ENCODE peak calls at places on chromosomes 3 and 15, in four cellular contexts. E is AG08396; F is stomach; V is stimulated activated naive CD4-positive, alpha-beta T cell. T is an unnamed sample.

GRCh38 chr3:3615533-3615932 is 183.7 kb upstream of the LRRN1 start:
- DNase-seq in E (no peak), F (no peak), V (no peak), T (no peak)

GRCh38 chr3:180913582-180914404 is 1.3 kb downstream of the FXR1 start:
- DNase-seq in E (no peak), F (no peak), V (no peak), T (no peak)

GRCh38 chr3:143471705-143472104 is 352.1 kb downstream of the CHST2 start:
- DNase-seq in E (no peak), F (no peak), V (no peak), T (no peak)

GRCh38 chr3:59772416-59773408 is 722.9 kb upstream of the CFAP20DC start:
- DNase-seq in E (no peak), F (no peak), V (peak; percentile 19), T (no peak)

GRCh38 chr15:78808550-78808949 is 2.7 kb downstream of the ADAMTS7 start:
- DNase-seq in E (peak; percentile 56), F (no peak), V (no peak), T (peak; percentile 45)

GRCh38 chr3:174413057-174413912 is 445.8 kb upstream of the NAALADL2 start:
- DNase-seq in E (no peak), F (no peak), V (no peak), T (no peak)

GRCh38 chr3:104132566-104132997 is 1234.1 kb upstream of the ALCAM start:
- DNase-seq in E (no peak), F (no peak), V (no peak), T (no peak)

GRCh38 chr15:51724673-51725072 is 12.8 kb downstream of the LYSMD2 start:
- DNase-seq in E (no peak), F (no peak), V (no peak), T (no peak)

GRCh38 chr3:196949750-196950149 is 7.4 kb upstream of the NCBP2 start:
- DNase-seq in E (no peak), F (no peak), V (no peak), T (no peak)

GRCh38 chr3:188712257-188712924 is 459.4 kb upstream of the TPRG1 start:
- DNase-seq in E (peak; percentile 50), F (no peak), V (no peak), T (peak; percentile 20)

GRCh38 chr15:66564136-66565041 is 1.4 kb downstream of the LCTL start:
- DNase-seq in E (no peak), F (no peak), V (no peak), T (no peak)

GRCh38 chr15:29570121-29570930 is 251.9 kb downstream of the TJP1 start:
- DNase-seq in E (peak; percentile 29), F (no peak), V (no peak), T (peak; percentile 35)

GRCh38 chr3:194571491-194571941 is 61.7 kb downstream of the TMEM44 start:
- DNase-seq in E (no peak), F (no peak), V (no peak), T (no peak)

GRCh38 chr3:57078366-57079220 is 18.1 kb downstream of the SPATA12 start:
- DNase-seq in E (peak; percentile 55), F (peak; percentile 49), V (no peak), T (peak; percentile 49)

GRCh38 chr15:54839379-54839778 is 357.4 kb downstream of the RSL24D1 start:
- DNase-seq in E (no peak), F (no peak), V (no peak), T (no peak)

GRCh38 chr15:69056365-69056764 is 41.9 kb downstream of the NOX5 start:
- DNase-seq in E (no peak), F (no peak), V (no peak), T (no peak)

GRCh38 chr3:101163554-101163953 is 156.8 kb downstream of the IMPG2 start:
- DNase-seq in E (no peak), F (no peak), V (no peak), T (peak; percentile 15)

GRCh38 chr15:99440551-99441426 is 125.0 kb upstream of the MEF2A start:
- DNase-seq in E (no peak), F (peak; percentile 25), V (no peak), T (no peak)

GRCh38 chr15:42018306-42019224 is 2.3 kb downstream of the PLA2G4E start:
- DNase-seq in E (no peak), F (no peak), V (no peak), T (no peak)

GRCh38 chr3:21914451-21914850 is 163.4 kb upstream of the ZNF385D start:
- DNase-seq in E (no peak), F (no peak), V (no peak), T (no peak)

GRCh38 chr3:146521356-146521755 is 23.1 kb downstream of the PLSCR1 start:
- DNase-seq in E (no peak), F (no peak), V (no peak), T (no peak)

T was measured in AG20443.